ENCODE peak calls at places on chromosome 22, in nine cellular contexts. H is brain microvascular endothelial cell; T is M059J; I is ACHN; P is ascending aorta; S is CD14-positive monocyte; V is colonic mucosa; A is left ventricle myocardium inferior; E is activated naive CD4-positive, alpha-beta T cell. Q is an unnamed sample.

GRCh38 chr22:44455963-44456358 is 42.1 kb downstream of the RTL6 start:
- DNase-seq in S (no peak), E (no peak), T (no peak), I (no peak), H (no peak), P (no peak), V (no peak), A (no peak), Q (no peak)

GRCh38 chr22:40533712-40534378 is 102.7 kb downstream of the MRTFA start:
- DNase-seq in H (peak), E (no peak), A (no peak), S (no peak), P (no peak), V (no peak), T (peak), I (peak), Q (peak)

GRCh38 chr22:36910461-36910860 is 3.0 kb upstream of the CSF2RB start:
- DNase-seq in H (no peak), I (no peak), T (no peak), V (no peak), P (no peak), S (no peak), E (no peak), A (no peak), Q (no peak)

GRCh38 chr22:36319595-36320497 is 66.9 kb downstream of the APOL1 start:
- DNase-seq in T (no peak), S (no peak), P (no peak), I (no peak), H (no peak), A (no peak), E (no peak), V (no peak), Q (no peak)

GRCh38 chr22:19527321-19527721 is 3.1 kb upstream of the CLDN5 start:
- DNase-seq in A (no peak), S (no peak), T (no peak), H (no peak), V (no peak), I (no peak), E (no peak), P (peak), Q (no peak)

GRCh38 chr22:39985383-39986045 is 9.2 kb upstream of the FAM83F start:
- DNase-seq in H (no peak), P (no peak), T (no peak), E (no peak), I (no peak), A (no peak), V (peak), S (no peak), Q (no peak)

GRCh38 chr22:36881504-36882245 is 20.9 kb downstream of the NCF4 start:
- DNase-seq in I (no peak), S (no peak), A (no peak), V (no peak), T (no peak), E (no peak), P (no peak), H (no peak), Q (no peak)

GRCh38 chr22:18970180-18970947 is 34.3 kb upstream of the PRODH start:
- DNase-seq in H (no peak), I (peak), A (no peak), T (no peak), V (no peak), E (no peak), S (no peak), P (no peak), Q (peak)

GRCh38 chr22:30893434-30894370 is 74.9 kb downstream of the MORC2 start:
- DNase-seq in E (no peak), S (no peak), H (no peak), T (no peak), I (no peak), P (peak), A (no peak), V (no peak), Q (no peak)

GRCh38 chr22:24567668-24568067 is 11.9 kb downstream of the SNRPD3 start:
- DNase-seq in I (no peak), S (no peak), E (no peak), P (no peak), A (no peak), H (no peak), T (no peak), V (no peak), Q (no peak)

GRCh38 chr22:19359554-19360299 is 68.2 kb upstream of the CLTCL1 start:
- DNase-seq in S (no peak), P (peak), T (no peak), E (no peak), A (no peak), V (no peak), I (no peak), H (no peak), Q (no peak)

GRCh38 chr22:49269928-49270327 is 557.7 kb downstream of the BRD1 start:
- DNase-seq in P (peak), T (no peak), I (no peak), V (no peak), H (no peak), A (no peak), S (no peak), E (no peak), Q (no peak)

GRCh38 chr22:44444341-44445306 is 53.4 kb downstream of the RTL6 start:
- DNase-seq in V (no peak), E (no peak), S (no peak), T (no peak), H (no peak), P (peak), I (no peak), A (no peak), Q (no peak)

GRCh38 chr22:18088825-18089568 is 11.2 kb downstream of the PEX26 start:
- DNase-seq in T (no peak), A (no peak), E (no peak), H (no peak), V (peak), S (no peak), I (no peak), P (no peak), Q (no peak)

GRCh38 chr22:46996595-46997310 is 234.3 kb downstream of the TBC1D22A start:
- DNase-seq in I (peak), E (no peak), S (peak), P (no peak), H (no peak), A (no peak), V (no peak), T (peak), Q (no peak)

GRCh38 chr22:50030315-50031188 is 18.0 kb upstream of the IL17REL start:
- DNase-seq in H (peak), P (peak), I (peak), V (peak), S (peak), T (peak), A (peak), E (peak), Q (peak)

GRCh38 chr22:37601540-37602442 is 6.8 kb upstream of the GGA1 start:
- DNase-seq in I (peak), H (peak), A (no peak), P (no peak), S (no peak), V (peak), E (no peak), T (peak), Q (peak)

GRCh38 chr22:42964994-42965699 is 49.8 kb downstream of the PACSIN2 start:
- DNase-seq in A (no peak), S (no peak), T (peak), E (no peak), P (no peak), H (peak), I (no peak), V (no peak), Q (no peak)

GRCh38 chr22:36415415-36416168 is 27.8 kb upstream of the MYH9 start:
- DNase-seq in P (no peak), E (no peak), A (no peak), T (peak), I (no peak), V (no peak), H (no peak), S (no peak), Q (no peak)

GRCh38 chr22:26066534-26066933 is 102.7 kb upstream of the SEZ6L start:
- DNase-seq in T (no peak), A (no peak), S (no peak), P (no peak), V (no peak), I (no peak), H (no peak), E (no peak), Q (no peak)

GRCh38 chr22:43889366-43890253 is 2.2 kb downstream of the PNPLA5 start:
- DNase-seq in A (no peak), E (no peak), V (no peak), S (no peak), T (peak), H (no peak), I (peak), P (no peak), Q (no peak)

GRCh38 chr22:29302681-29303465 is 3.6 kb upstream of the GAS2L1 start:
- DNase-seq in T (no peak), S (no peak), P (no peak), A (no peak), H (no peak), V (no peak), I (no peak), E (no peak), Q (no peak)

GRCh38 chr22:26608129-26608528 is 9.7 kb downstream of the CRYBB1 start:
- DNase-seq in V (no peak), H (no peak), E (no peak), T (no peak), A (no peak), P (no peak), S (no peak), I (no peak), Q (no peak)

GRCh38 chr22:35632902-35633301 is 15.3 kb upstream of the APOL6 start:
- DNase-seq in S (peak), V (no peak), P (no peak), T (no peak), E (no peak), H (no peak), A (no peak), I (no peak), Q (no peak)

GRCh38 chr22:47724030-47724429 is 961.6 kb downstream of the TBC1D22A start:
- DNase-seq in H (no peak), I (no peak), A (no peak), V (no peak), T (no peak), S (no peak), E (no peak), P (no peak), Q (no peak)

GRCh38 chr22:42304021-42304790 is 33.8 kb upstream of the TCF20 start:
- DNase-seq in H (no peak), T (no peak), I (no peak), V (no peak), S (no peak), P (no peak), A (no peak), E (no peak), Q (no peak)

GRCh38 chr22:50627914-50628542 is at the start of gene ARSA:
- DNase-seq in A (peak), T (peak), V (peak), I (peak), P (peak), E (peak), H (peak), S (peak), Q (peak)

GRCh38 chr22:35299217-35299716 is 427 bp upstream of the TOM1 start:
- DNase-seq in E (no peak), P (no peak), H (no peak), I (peak), S (no peak), V (no peak), T (peak), A (no peak), Q (no peak)

GRCh38 chr22:25078591-25078990 is 121.1 kb upstream of the CRYBB3 start:
- DNase-seq in A (no peak), H (no peak), S (no peak), I (no peak), V (no peak), P (peak), T (no peak), E (no peak), Q (no peak)

GRCh38 chr22:19036523-19037273 is 85.5 kb downstream of the DGCR2 start:
- DNase-seq in H (no peak), S (peak), A (no peak), V (no peak), P (peak), T (peak), E (no peak), I (no peak), Q (no peak)

GRCh38 chr22:39254789-39255298 is 10.1 kb upstream of the PDGFB start:
- DNase-seq in S (peak), E (no peak), I (peak), P (peak), T (peak), H (peak), V (no peak), A (no peak), Q (peak)

GRCh38 chr22:49170053-49170452 is 657.6 kb downstream of the BRD1 start:
- DNase-seq in T (no peak), P (no peak), A (no peak), H (no peak), E (no peak), S (no peak), I (no peak), V (no peak), Q (no peak)

GRCh38 chr22:24553597-24554315 is 1.2 kb downstream of the GUCD1 start:
- DNase-seq in V (peak), S (no peak), I (no peak), A (peak), H (peak), P (no peak), E (no peak), T (no peak), Q (no peak)

GRCh38 chr22:38866399-38867123 is 5.5 kb downstream of the CBX6 start:
- DNase-seq in P (peak), S (no peak), H (no peak), T (no peak), I (no peak), V (no peak), E (no peak), A (no peak), Q (no peak)

GRCh38 chr22:49850021-49850911 is 3.4 kb upstream of the ZBED4 start:
- DNase-seq in V (no peak), E (no peak), T (no peak), P (no peak), S (no peak), A (no peak), H (no peak), I (no peak), Q (no peak)

GRCh38 chr22:30803679-30804078 is 109.0 kb downstream of the OSBP2 start:
- DNase-seq in P (no peak), E (no peak), S (no peak), V (no peak), I (no peak), T (no peak), H (no peak), A (no peak), Q (no peak)

GRCh38 chr22:22902247-22902962 is 14.8 kb downstream of the IGLL5 start:
- DNase-seq in T (no peak), H (no peak), E (no peak), V (no peak), P (no peak), S (no peak), I (no peak), A (no peak), Q (no peak)

GRCh38 chr22:40237241-40237640 is 59.5 kb downstream of the TNRC6B start:
- DNase-seq in S (no peak), I (no peak), P (no peak), A (no peak), E (no peak), H (no peak), T (no peak), V (no peak), Q (no peak)

GRCh38 chr22:39669432-39669831 is 98.9 kb downstream of the CACNA1I start:
- DNase-seq in A (no peak), S (no peak), T (no peak), I (no peak), H (no peak), V (no peak), P (no peak), E (no peak), Q (no peak)

GRCh38 chr22:44919691-44920090 is 90.1 kb downstream of the PHF21B start:
- DNase-seq in S (peak), H (no peak), A (peak), I (no peak), E (no peak), V (no peak), T (no peak), P (no peak), Q (no peak)